ENCODE peak calls at places on chromosomes 4 and X, in ten cellular contexts. L is brain microvascular endothelial cell, W is fibroblast of the aortic adventitia, M is GM12865, A is cardiac fibroblast, S is Peyer's patch, B is cardiac muscle cell, X is upper lobe of left lung, U is ovary, E is heart left ventricle. O is an unnamed sample.

GRCh38 chrX:130120321-130120731 is 10.0 kb upstream of the ELF4 start:
- DNase-seq in B (peak; percentile 35), S (peak; percentile 28), U (peak; percentile 39), X (no peak), W (no peak), E (no peak), M (peak; percentile 47), L (no peak), A (no peak), O (no peak)

GRCh38 chr4:153222162-153222789 is 18.0 kb downstream of the TRIM2 start:
- DNase-seq in L (peak; percentile 75), E (peak; percentile 36), U (peak; percentile 77), S (peak; percentile 37), W (peak; percentile 84), X (peak; percentile 32), B (peak; percentile 76), M (peak; percentile 11), A (peak; percentile 80), O (no peak)

GRCh38 chrX:111131572-111131971 is 35.6 kb downstream of the PAK3 start:
- DNase-seq in U (no peak), E (no peak), M (no peak), S (no peak), X (no peak), W (no peak), A (no peak), B (no peak), L (no peak), O (no peak)

GRCh38 chr4:140071806-140072205 is 82.2 kb downstream of the MAML3 start:
- DNase-seq in W (peak; percentile 80), E (peak; percentile 64), S (peak; percentile 50), M (peak; percentile 53), A (peak; percentile 94), L (peak; percentile 99), X (no peak), U (no peak), B (no peak), O (peak; percentile 30)

GRCh38 chr4:159272341-159273125 is 169.7 kb downstream of the RAPGEF2 start:
- DNase-seq in L (no peak), U (no peak), W (peak; percentile 26), S (no peak), E (no peak), M (no peak), A (no peak), X (no peak), B (no peak), O (no peak)

GRCh38 chr4:57628004-57628403 is 517.8 kb upstream of the IGFBP7 start:
- DNase-seq in X (no peak), W (no peak), U (no peak), S (no peak), A (no peak), B (no peak), L (no peak), M (no peak), E (no peak), O (no peak)

GRCh38 chrX:389021-389441 is 2.3 kb upstream of the PPP2R3B start:
- DNase-seq in A (no peak), X (no peak), L (no peak), W (no peak), E (no peak), S (no peak), B (no peak), M (no peak), U (no peak), O (no peak)

GRCh38 chrX:117996918-117997480 is 119.6 kb downstream of the KLHL13 start:
- DNase-seq in W (no peak), A (no peak), X (no peak), U (no peak), L (no peak), S (no peak), M (peak; percentile 19), E (no peak), B (no peak), O (no peak)

GRCh38 chr4:110287130-110287529 is 88.7 kb upstream of the ELOVL6 start:
- DNase-seq in U (no peak), W (peak; percentile 78), M (peak; percentile 87), A (peak; percentile 75), B (no peak), X (no peak), E (no peak), L (peak; percentile 74), S (no peak), O (peak; percentile 71)

GRCh38 chr4:42640613-42641012 is 16.3 kb downstream of the ATP8A1 start:
- DNase-seq in B (no peak), W (no peak), S (no peak), X (no peak), U (no peak), M (no peak), L (no peak), E (no peak), A (no peak), O (no peak)

GRCh38 chr4:15420642-15421041 is 7.2 kb upstream of the C1QTNF7 start:
- DNase-seq in E (no peak), B (no peak), X (no peak), W (peak; percentile 58), M (no peak), U (peak; percentile 30), L (peak; percentile 77), A (peak; percentile 80), S (no peak), O (no peak)

GRCh38 chrX:100410901-100411801 is 1.1 kb upstream of the PCDH19 start:
- DNase-seq in W (no peak), A (no peak), S (no peak), L (no peak), M (no peak), E (no peak), X (no peak), U (no peak), B (peak; percentile 50), O (no peak)
- TF ChIP-seq CTCF in W (no peak), A (no peak), S (no peak), L (no peak), M (no peak), E (no peak), X (no peak), U (no peak), B (no peak), O (no peak)

DNA sequence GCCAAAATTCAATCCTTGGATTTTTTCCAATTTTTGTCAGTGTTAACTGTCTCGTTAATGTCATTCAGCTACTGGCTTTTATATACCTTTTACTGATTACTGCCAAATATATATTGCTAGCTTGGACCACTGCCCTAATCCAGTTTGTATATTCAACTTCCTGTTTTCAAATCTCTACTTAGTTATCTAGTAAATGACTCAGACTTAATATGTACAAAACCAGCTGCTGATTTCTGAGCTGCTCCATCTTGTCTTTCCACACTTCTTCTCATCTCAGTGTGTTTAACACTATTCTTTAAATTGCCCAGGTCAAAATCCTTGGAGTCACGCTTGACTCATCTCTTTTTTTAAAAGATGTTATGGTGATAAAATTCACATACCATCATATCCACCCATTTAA is 1196.7 kb downstream of the RAPGEF2 start:
- DNase-seq in E (no peak), W (no peak), M (no peak), B (no peak), S (no peak), L (no peak), A (no peak), X (no peak), U (no peak), O (no peak)
- H3K4me3 ChIP-seq in E (no peak overlapping the region), W (no peak overlapping the region), M (no peak overlapping the region), B (no peak overlapping the region), S (no peak overlapping the region), L (no peak overlapping the region), A (no peak overlapping the region), X (no peak overlapping the region), U (no peak overlapping the region), O (no peak overlapping the region)

GRCh38 chrX:153459976-153460375 is 10.4 kb downstream of the HAUS7 start:
- DNase-seq in U (no peak), L (peak; percentile 50), W (peak; percentile 50), S (no peak), B (no peak), X (no peak), M (no peak), E (no peak), A (peak; percentile 46), O (no peak)
- TF ChIP-seq CTCF in U (no peak), L (no peak), W (no peak), S (no peak), B (no peak), X (no peak), M (no peak), E (no peak), A (no peak), O (no peak)

GRCh38 chrX:13661735-13662536 is 9.0 kb downstream of the TCEANC start:
- DNase-seq in L (no peak), X (no peak), A (no peak), S (no peak), U (no peak), E (no peak), M (peak; percentile 64), W (no peak), B (no peak), O (no peak)
- H3K4me3 ChIP-seq in L (no peak overlapping the region), X (no peak overlapping the region), A (no peak overlapping the region), S (no peak overlapping the region), U (peak overlapping the region; percentile 6), E (no peak overlapping the region), M (peak overlapping the region; percentile 22), W (no peak overlapping the region), B (no peak overlapping the region), O (peak overlapping the region; percentile 44)

GRCh38 chrX:135893294-135893817 is at the start of the genes CT45A10 and SAGE1:
- DNase-seq in S (no peak), B (no peak), E (no peak), W (no peak), U (no peak), A (no peak), M (no peak), X (no peak), L (no peak), O (no peak)
- TF ChIP-seq CTCF in S (no peak), B (no peak), E (no peak), W (no peak), U (no peak), A (no peak), M (no peak), X (no peak), L (no peak), O (no peak)

O was measured in GM12864.